ENCODE peak calls at places on chromosomes 13 and 19, in seven cellular contexts. T, Q, R, I, V, O and Y are unnamed samples.

GRCh38 chr13:33205804-33206221 is 79.7 kb downstream of the STARD13 start:
- DNase-seq in Q (no peak), O (no peak), R (peak; percentile 45), T (peak; percentile 39), V (no peak), I (no peak), Y (no peak)

GRCh38 chr13:108534728-108535127 is 94.7 kb upstream of the MYO16 start:
- DNase-seq in Q (no peak), I (no peak), O (no peak), V (no peak), T (no peak), R (no peak), Y (no peak)

GRCh38 chr19:8192227-8192820 is 16.8 kb upstream of the CERS4 start:
- DNase-seq in V (no peak), O (no peak), Q (no peak), R (no peak), I (no peak), T (no peak), Y (no peak)

GRCh38 chr19:54518844-54519243 is 16.2 kb downstream of the LAIR2 start:
- DNase-seq in O (no peak), V (no peak), I (no peak), T (peak; percentile 8), R (no peak), Q (no peak), Y (no peak)

GRCh38 chr13:94656766-94657165 is 55.1 kb downstream of the GPR180 start:
- DNase-seq in R (no peak), O (no peak), V (peak; percentile 95), Q (peak; percentile 66), I (peak; percentile 35), T (no peak), Y (no peak)

GRCh38 chr13:53197424-53197823 is 168.8 kb downstream of the OLFM4 start:
- DNase-seq in V (no peak), I (no peak), O (no peak), R (no peak), Q (no peak), T (no peak), Y (no peak)

GRCh38 chr13:73090116-73090811 is 31.5 kb downstream of the KLF5 start:
- DNase-seq in O (no peak), T (no peak), Q (peak; percentile 80), R (no peak), V (peak; percentile 93), I (peak; percentile 91), Y (peak; percentile 75)

GRCh38 chr13:99446242-99446641 is 55.0 kb upstream of the TM9SF2 start:
- DNase-seq in T (no peak), R (no peak), I (no peak), O (no peak), V (no peak), Q (no peak), Y (no peak)

GRCh38 chr13:110501188-110501587 is 60.3 kb downstream of the RAB20 start:
- DNase-seq in I (no peak), O (no peak), T (no peak), Q (no peak), V (no peak), R (no peak), Y (no peak)

GRCh38 chr19:49570138-49570856 is 10.1 kb downstream of the NOSIP start:
- DNase-seq in T (peak; percentile 74), V (peak; percentile 61), O (no peak), Q (peak; percentile 69), R (peak; percentile 67), I (peak; percentile 92), Y (peak; percentile 89)

GRCh38 chr13:113815151-113816058 is 48.5 kb downstream of the GAS6 start:
- DNase-seq in V (no peak), T (peak; percentile 34), R (no peak), I (no peak), O (no peak), Q (no peak), Y (no peak)

GRCh38 chr19:16229322-16229641 is 31.6 kb downstream of the AP1M1 start:
- DNase-seq in I (no peak), V (no peak), R (no peak), Q (no peak), O (no peak), T (no peak), Y (no peak)

GRCh38 chr13:44198826-44199225 is 174.8 kb upstream of the SERP2 start:
- DNase-seq in Q (peak; percentile 66), R (no peak), I (no peak), O (no peak), T (no peak), V (no peak), Y (no peak)

GRCh38 chr19:15871570-15871969 is 26.3 kb downstream of the CYP4F2 start:
- DNase-seq in V (no peak), Q (no peak), T (no peak), I (no peak), R (no peak), O (peak; percentile 51), Y (no peak)

GRCh38 chr13:102569488-102569887 is 27.3 kb upstream of the TPP2 start:
- DNase-seq in T (no peak), Q (no peak), V (peak; percentile 42), R (no peak), O (no peak), I (no peak), Y (no peak)

GRCh38 chr19:7983995-7984837 is 21.2 kb downstream of the ELAVL1 start:
- DNase-seq in R (no peak), V (no peak), T (no peak), O (peak; percentile 30), I (no peak), Q (no peak), Y (no peak)

GRCh38 chr13:72341904-72342303 is 385.5 kb downstream of the MZT1 start:
- DNase-seq in Q (no peak), T (no peak), I (no peak), O (no peak), V (no peak), R (no peak), Y (no peak)

GRCh38 chr13:28044608-28045007 is 55.8 kb downstream of the FLT3 start:
- DNase-seq in V (no peak), T (no peak), R (no peak), I (no peak), Q (no peak), O (no peak), Y (no peak)

GRCh38 chr13:93290503-93290902 is 63.9 kb downstream of the GPC6 start:
- DNase-seq in O (no peak), R (no peak), T (no peak), I (no peak), Q (no peak), V (peak; percentile 62), Y (no peak)

GRCh38 chr13:47397739-47398138 is 500.9 kb upstream of the HTR2A start:
- DNase-seq in Q (no peak), O (no peak), I (no peak), T (no peak), R (no peak), V (peak; percentile 71), Y (no peak)

GRCh38 chr13:25732146-25732865 is 319.5 kb downstream of the SHISA2 start:
- DNase-seq in R (no peak), Q (no peak), T (no peak), V (peak; percentile 83), O (no peak), I (no peak), Y (no peak)

GRCh38 chr13:40780822-40781401 is 8.5 kb upstream of the SLC25A15 start:
- DNase-seq in T (no peak), Q (no peak), I (peak; percentile 33), R (no peak), O (no peak), V (no peak), Y (no peak)

GRCh38 chr19:19459099-19459498 is 53.6 kb downstream of the GATAD2A start:
- DNase-seq in I (no peak), R (no peak), T (no peak), O (no peak), V (peak; percentile 25), Q (no peak), Y (no peak)
- H3K4me3 ChIP-seq in I (no peak overlapping the region), R (no peak overlapping the region), T (peak overlapping the region; percentile 31), O (no peak overlapping the region), V (no peak overlapping the region), Q (no peak overlapping the region), Y (no peak overlapping the region)

GRCh38 chr19:58515259-58515658 is 3.5 kb upstream of the SLC27A5 start:
- DNase-seq in V (no peak), O (no peak), T (no peak), I (no peak), Q (no peak), R (no peak), Y (no peak)

GRCh38 chr19:58513213-58513693 is 1.5 kb upstream of the SLC27A5 start:
- DNase-seq in I (no peak), T (no peak), R (no peak), Q (no peak), V (no peak), O (no peak), Y (no peak)

GRCh38 chr19:58513694-58514563 is 2.1 kb upstream of the SLC27A5 start:
- DNase-seq in Q (peak; percentile 60), T (peak; percentile 77), R (peak; percentile 92), V (peak; percentile 56), I (peak; percentile 92), O (peak; percentile 96), Y (peak; percentile 95)

GRCh38 chr19:58516246-58516836 is 3.3 kb downstream of the ZBTB45 start:
- DNase-seq in O (no peak), R (no peak), V (no peak), I (no peak), T (no peak), Q (no peak), Y (no peak)

GRCh38 chr19:58514564-58515020 is 2.8 kb upstream of the SLC27A5 start:
- DNase-seq in R (no peak), I (no peak), O (no peak), T (no peak), V (no peak), Q (no peak), Y (no peak)
- H3K4me1 ChIP-seq in R (peaks cover 22% of the 10 kb centered on the region), I (peaks cover 15% of the 10 kb centered on the region), O (peaks cover 43% of the 10 kb centered on the region), T (peaks cover 23% of the 10 kb centered on the region), V (peaks cover 16% of the 10 kb centered on the region), Q (peaks cover 6% of the 10 kb centered on the region), Y (peaks cover 39% of the 10 kb centered on the region)

GRCh38 chr13:46103037-46103436 is 1.8 kb downstream of the CPB2 start:
- DNase-seq in T (no peak), Q (no peak), R (no peak), O (no peak), I (no peak), V (no peak), Y (no peak)
- H3K4me3 ChIP-seq in T (no peak overlapping the region), Q (no peak overlapping the region), R (no peak overlapping the region), O (no peak overlapping the region), I (no peak overlapping the region), V (no peak overlapping the region), Y (no peak overlapping the region)

DNA sequence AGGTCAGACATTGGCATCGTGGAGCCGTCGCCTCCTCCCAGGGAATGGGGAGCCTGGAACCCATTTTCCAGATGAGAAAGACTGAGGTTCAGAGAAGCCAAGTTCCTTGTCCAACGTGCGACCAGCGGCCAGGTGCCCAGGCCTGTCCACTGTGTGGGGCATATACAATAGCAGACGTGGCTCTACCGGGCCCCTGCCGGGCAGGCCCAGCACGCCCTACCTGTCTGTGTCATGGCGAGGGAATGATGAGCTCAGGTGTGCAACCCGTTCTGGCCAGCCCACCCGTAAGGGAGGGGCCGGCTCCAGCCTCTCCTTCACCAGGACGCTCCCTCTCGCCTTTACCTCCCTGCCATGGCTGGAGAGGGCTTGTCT is 837 bp downstream of the GNA15 start:
- DNase-seq in R (no peak), V (no peak), Q (peak; percentile 65), I (no peak), T (no peak), O (no peak), Y (peak; percentile 34)
- H3K4me1 ChIP-seq in R (no peaks in the 10 kb centered on the region), V (peaks cover 11% of the 10 kb centered on the region), Q (peaks cover 2% of the 10 kb centered on the region), I (peaks cover 4% of the 10 kb centered on the region), T (no peaks in the 10 kb centered on the region), O (peaks cover 41% of the 10 kb centered on the region), Y (no peaks in the 10 kb centered on the region)

GRCh38 chr19:1469936-1470863 is 8.8 kb downstream of the C19orf25 start:
- DNase-seq in V (no peak), R (no peak), I (no peak), Q (no peak), T (peak; percentile 47), O (peak; percentile 64), Y (peak; percentile 77)
- H3K4me3 ChIP-seq in V (no peak overlapping the region), R (peak overlapping the region; percentile 35), I (peak overlapping the region; percentile 45), Q (peak overlapping the region; percentile 31), T (peak overlapping the region; percentile 49), O (peak overlapping the region; percentile 54), Y (no peak overlapping the region)